ENCODE peak calls at places on chromosomes 11 and 22, in six cellular contexts. P, W, F, R, L and Q are unnamed samples.
A peak's percentile ranks its signal among the peaks of the same experiment; 100 is the strongest.

GRCh38 chr11:85826096-85826855 is 15.3 kb upstream of the SYTL2 start:
- DNase-seq in W (no peak), R (no peak), F (no peak), P (no peak), L (peak; percentile 64), Q (no peak)

GRCh38 chr22:20531404-20532181 is 24.2 kb downstream of the MED15 start:
- DNase-seq in P (peak; percentile 85), R (peak; percentile 74), F (no peak), W (peak; percentile 95), L (peak; percentile 61), Q (no peak)

GRCh38 chr11:60124802-60125432 is 36.5 kb downstream of the MS4A2 start:
- DNase-seq in P (no peak), W (no peak), F (no peak), L (no peak), R (no peak), Q (no peak)

GRCh38 chr22:48554893-48555552 is 1272.7 kb downstream of the BRD1 start:
- DNase-seq in L (no peak), W (no peak), P (no peak), F (no peak), R (no peak), Q (no peak)

GRCh38 chr22:22941831-22942510 is 54.4 kb downstream of the IGLL5 start:
- DNase-seq in R (no peak), F (no peak), L (no peak), P (no peak), W (no peak), Q (no peak)

GRCh38 chr11:67364783-67365525 is 8.4 kb downstream of the CLCF1 start:
- DNase-seq in P (no peak), R (no peak), L (no peak), W (no peak), F (no peak), Q (no peak)

GRCh38 chr11:33687733-33688479 is 12.7 kb downstream of the C11orf91 start:
- DNase-seq in R (peak; percentile 40), P (peak; percentile 61), L (peak; percentile 79), W (peak; percentile 62), F (peak; percentile 57), Q (no peak)

GRCh38 chr11:70555092-70555491 is 156.8 kb downstream of the CTTN start:
- DNase-seq in R (no peak), L (no peak), W (no peak), F (no peak), P (no peak), Q (no peak)

GRCh38 chr22:45246060-45246985 is 5.6 kb upstream of the KIAA0930 start:
- DNase-seq in F (no peak), P (peak; percentile 61), L (peak; percentile 82), R (no peak), W (peak; percentile 91), Q (no peak)

GRCh38 chr11:69598147-69598546 is 42.8 kb upstream of the CCND1 start:
- DNase-seq in L (peak; percentile 17), F (no peak), P (peak; percentile 29), W (no peak), R (no peak), Q (no peak)

GRCh38 chr22:37848587-37849088 is 581 bp upstream of the EIF3L start:
- DNase-seq in L (peak; percentile 23), F (no peak), W (no peak), P (peak; percentile 38), R (no peak), Q (no peak)

GRCh38 chr22:42930810-42931420 is 73.8 kb upstream of the ARFGAP3 start:
- DNase-seq in R (no peak), L (no peak), P (peak; percentile 35), W (peak; percentile 87), F (no peak), Q (no peak)

GRCh38 chr11:102007567-102008437 is 39.4 kb upstream of the CFAP300 start:
- DNase-seq in F (no peak), P (peak; percentile 46), W (peak; percentile 68), R (peak; percentile 31), L (peak; percentile 73), Q (no peak)

GRCh38 chr22:41557401-41558240 is 3.2 kb upstream of the CSDC2 start:
- DNase-seq in F (no peak), P (no peak), L (peak; percentile 49), W (no peak), R (peak; percentile 55), Q (no peak)

GRCh38 chr22:45999379-45999971 is 22.5 kb upstream of the WNT7B start:
- DNase-seq in W (no peak), L (no peak), P (no peak), F (no peak), R (no peak), Q (no peak)

GRCh38 chr11:70152244-70152643 is 50.9 kb upstream of the FADD start:
- DNase-seq in R (no peak), W (no peak), F (no peak), P (no peak), L (no peak), Q (no peak)

GRCh38 chr11:70067591-70068341 is 10.4 kb upstream of the ANO1 start:
- DNase-seq in P (peak; percentile 81), F (no peak), W (no peak), L (no peak), R (no peak), Q (no peak)

GRCh38 chr11:75474878-75475766 is 42.1 kb upstream of the KLHL35 start:
- DNase-seq in F (peak; percentile 71), W (no peak), L (peak; percentile 71), R (peak; percentile 91), P (no peak), Q (peak; percentile 56)

GRCh38 chr11:94768602-94769511 is 701 bp downstream of the AMOTL1 start:
- DNase-seq in F (no peak), R (peak; percentile 52), W (no peak), L (no peak), P (peak; percentile 37), Q (no peak)

GRCh38 chr11:46293066-46293465 is 15.6 kb downstream of the CREB3L1 start:
- DNase-seq in W (no peak), F (no peak), L (no peak), R (no peak), P (no peak), Q (no peak)
- H3K4me1 ChIP-seq in W (no peaks in the 10 kb centered on the region), F (peaks cover 25% of the 10 kb centered on the region), L (peaks cover 21% of the 10 kb centered on the region), R (peaks cover 46% of the 10 kb centered on the region), P (peaks cover 50% of the 10 kb centered on the region), Q (peaks cover 45% of the 10 kb centered on the region)

GRCh38 chr11:118645066-118645715 is 34.3 kb downstream of the TREH start:
- DNase-seq in W (no peak), P (no peak), L (no peak), F (no peak), R (no peak), Q (no peak)
- H3K4me1 ChIP-seq in W (no peaks in the 10 kb centered on the region), P (no peaks in the 10 kb centered on the region), L (peaks cover 14% of the 10 kb centered on the region), F (no peaks in the 10 kb centered on the region), R (peaks cover 13% of the 10 kb centered on the region), Q (peaks cover 1% of the 10 kb centered on the region)

GRCh38 chr11:123470862-123471261 is 40.8 kb downstream of the GRAMD1B start:
- DNase-seq in L (no peak), W (no peak), P (no peak), R (no peak), F (no peak), Q (no peak)

GRCh38 chr11:123472236-123472935 is 42.3 kb downstream of the GRAMD1B start:
- DNase-seq in F (no peak), L (no peak), P (no peak), W (no peak), R (no peak), Q (no peak)

GRCh38 chr11:123473941-123474668 is 44.0 kb downstream of the GRAMD1B start:
- DNase-seq in L (no peak), R (no peak), F (no peak), P (no peak), W (peak; percentile 30), Q (no peak)

GRCh38 chr11:123469586-123469985 is 39.5 kb downstream of the GRAMD1B start:
- DNase-seq in F (no peak), R (no peak), W (no peak), P (no peak), L (no peak), Q (no peak)

GRCh38 chr11:123469089-123469488 is 39.0 kb downstream of the GRAMD1B start:
- DNase-seq in P (no peak), W (no peak), F (no peak), R (no peak), L (no peak), Q (no peak)
- H3K4me1 ChIP-seq in P (peaks cover 21% of the 10 kb centered on the region), W (peaks cover 3% of the 10 kb centered on the region), F (peaks cover 1% of the 10 kb centered on the region), R (no peaks in the 10 kb centered on the region), L (no peaks in the 10 kb centered on the region), Q (no peaks in the 10 kb centered on the region)

DNA sequence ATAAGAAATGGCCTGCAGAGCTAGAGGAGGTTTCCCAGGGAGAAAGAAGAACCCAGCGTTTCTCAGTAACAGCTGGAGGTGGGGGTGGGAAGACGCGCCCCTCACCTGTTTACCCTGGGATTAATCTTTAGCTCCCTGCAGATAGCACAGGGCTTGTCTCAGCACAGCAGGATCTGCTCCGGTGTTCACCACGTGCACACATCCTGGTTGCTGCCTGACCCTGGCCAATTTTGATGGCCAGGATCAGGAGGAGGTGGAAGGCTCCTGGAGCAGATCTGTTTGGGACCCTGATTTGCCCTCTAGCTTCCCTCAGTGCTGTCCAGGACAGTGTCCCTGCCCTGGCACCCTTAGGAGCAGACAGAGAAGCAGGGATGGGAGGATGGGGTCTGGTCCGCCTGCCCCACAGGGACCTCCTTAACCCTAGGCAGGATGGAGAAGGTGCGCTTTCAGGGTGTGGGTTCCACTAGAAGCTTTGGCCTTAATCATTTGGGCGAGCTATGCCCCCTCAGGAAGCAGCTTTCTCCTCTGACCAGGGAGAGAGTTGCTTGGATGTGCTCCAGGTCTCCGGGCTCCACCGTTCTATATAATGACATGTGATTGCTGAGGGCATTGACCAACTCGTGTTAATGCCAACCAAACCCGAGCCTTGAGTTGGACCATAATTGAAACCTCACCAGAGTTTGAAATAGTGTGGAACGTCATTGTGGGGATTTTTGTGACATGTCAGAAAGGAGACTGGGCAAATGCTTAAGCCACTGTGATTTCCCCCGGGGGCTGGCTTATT is 19.3 kb downstream of the UPB1 start:
- DNase-seq in L (peak; percentile 52), P (no peak), R (no peak), W (no peak), F (no peak), Q (no peak)
- H3K4me1 ChIP-seq in L (peaks cover 6% of the 10 kb centered on the region), P (peaks cover 37% of the 10 kb centered on the region), R (peaks cover 24% of the 10 kb centered on the region), W (peaks cover 6% of the 10 kb centered on the region), F (peaks cover 5% of the 10 kb centered on the region), Q (no peaks in the 10 kb centered on the region)